ENCODE peak calls at places on chromosomes 6 and 20, in ten cellular contexts. D is GM23338, E is brain microvascular endothelial cell, I is left lung, K is AG04449, L is kidney epithelial cell, H is suprapubic skin, B is HFF-Myc, U is neural progenitor cell, Z is sigmoid colon. Y is an unnamed sample.
A peak's percentile ranks its signal among the peaks of the same experiment; 100 is the strongest.

GRCh38 chr6:121691126-121691540 is 255.7 kb downstream of the GJA1 start:
- DNase-seq in D (no peak), E (no peak), I (no peak), K (no peak), L (no peak), H (no peak), B (no peak), U (no peak), Z (no peak), Y (no peak)

GRCh38 chr6:37359034-37359433 is 5.3 kb downstream of the RNF8 start:
- DNase-seq in D (no peak), E (no peak), I (no peak), K (no peak), L (no peak), H (no peak), B (no peak), U (no peak), Z (no peak), Y (no peak)

GRCh38 chr6:35218021-35218420 is 4.3 kb downstream of the SCUBE3 start:
- DNase-seq in D (no peak), E (no peak), I (no peak), K (no peak), L (no peak), H (no peak), B (peak; percentile 25), U (no peak), Z (no peak), Y (no peak)

GRCh38 chr20:37383229-37383989 is 37.5 kb downstream of the SRC start:
- DNase-seq in D (no peak), E (peak; percentile 21), I (peak; percentile 32), K (no peak), L (no peak), H (no peak), B (no peak), U (no peak), Z (peak; percentile 65), Y (no peak)

GRCh38 chr6:143806282-143807102 is 36.6 kb upstream of the LTV1 start:
- DNase-seq in D (no peak), E (peak; percentile 93), I (peak; percentile 63), K (no peak), L (peak; percentile 29), H (no peak), B (peak; percentile 24), U (no peak), Z (no peak), Y (peak; percentile 5)

GRCh38 chr6:128507337-128508310 is 12.8 kb downstream of the PTPRK start:
- DNase-seq in D (no peak), E (peak; percentile 42), I (no peak), K (peak; percentile 36), L (no peak), H (no peak), B (no peak), U (no peak), Z (no peak), Y (no peak)

GRCh38 chr6:11062715-11063114 is 18.6 kb upstream of the ELOVL2 start:
- DNase-seq in D (no peak), E (no peak), I (no peak), K (no peak), L (no peak), H (no peak), B (no peak), U (no peak), Z (no peak), Y (no peak)

GRCh38 chr20:64038579-64039292 is 2.8 kb downstream of the C20orf204 start:
- DNase-seq in D (peak; percentile 88), E (peak; percentile 18), I (peak; percentile 77), K (no peak), L (no peak), H (no peak), B (no peak), U (peak; percentile 89), Z (peak; percentile 80), Y (peak; percentile 44)

GRCh38 chr20:63765082-63765873 is 25.7 kb downstream of the SLC2A4RG start:
- DNase-seq in D (no peak), E (no peak), I (no peak), K (no peak), L (no peak), H (no peak), B (no peak), U (no peak), Z (no peak), Y (no peak)

GRCh38 chr6:23454090-23454998 is 671.7 kb upstream of the NRSN1 start:
- DNase-seq in D (no peak), E (peak; percentile 4), I (no peak), K (no peak), L (peak; percentile 50), H (no peak), B (peak; percentile 19), U (peak; percentile 17), Z (no peak), Y (no peak)

GRCh38 chr6:56250266-56250665 is 2.9 kb upstream of the COL21A1 start:
- DNase-seq in D (no peak), E (no peak), I (no peak), K (no peak), L (no peak), H (no peak), B (no peak), U (no peak), Z (peak; percentile 66), Y (no peak)

DNA sequence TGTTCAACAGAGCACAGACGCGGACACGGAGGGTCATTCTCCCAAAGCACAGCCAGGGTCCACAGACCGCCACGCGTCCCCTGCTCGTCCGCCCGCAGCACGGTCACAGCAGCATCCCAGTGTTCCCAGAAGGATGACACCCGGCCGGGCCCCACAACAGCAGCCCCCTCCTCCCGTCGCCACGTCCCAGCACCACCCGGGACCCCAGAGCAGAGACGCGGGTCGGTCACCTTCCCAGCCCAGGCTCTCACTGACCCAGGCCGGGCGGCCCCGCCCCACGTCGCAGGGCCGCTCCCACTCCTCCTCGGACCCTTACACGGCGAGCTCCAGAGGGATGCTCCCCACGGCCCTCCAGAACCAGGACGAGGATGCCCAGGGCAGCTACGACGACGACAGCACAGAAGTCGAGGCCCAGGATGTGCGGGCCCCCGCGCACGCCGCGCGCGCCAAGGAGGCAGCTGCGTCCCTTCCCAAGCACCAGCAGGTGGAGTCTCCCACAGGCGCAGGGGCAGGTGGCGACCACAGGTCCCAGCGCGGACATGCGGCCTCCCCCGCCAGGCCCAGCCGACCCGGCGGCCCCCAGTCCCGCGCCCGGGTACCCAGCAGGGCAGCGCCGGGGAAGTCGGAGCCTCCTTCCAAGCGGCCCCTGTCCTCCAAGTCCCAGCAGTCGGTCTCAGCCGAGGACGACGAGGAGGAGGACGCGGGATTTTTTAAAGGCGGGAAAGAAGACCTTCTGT is 64.3 kb downstream of the FNDC1 start:
- DNase-seq in D (peak; percentile 76), E (no peak), I (no peak), K (no peak), L (no peak), H (no peak), B (no peak), U (peak; percentile 71), Z (no peak), Y (no peak)
- H3K4me3 ChIP-seq in D (peak overlapping the region; percentile 66), E (no peak overlapping the region), I (no peak overlapping the region), K (no peak overlapping the region), L (no peak overlapping the region), H (peak overlapping the region; percentile 29), B (no peak overlapping the region), U (peak overlapping the region; percentile 49), Z (no peak overlapping the region), Y (no peak overlapping the region)

GRCh38 chr6:157762636-157763035 is 60.4 kb upstream of the SNX9 start:
- DNase-seq in D (no peak), E (no peak), I (no peak), K (no peak), L (no peak), H (no peak), B (no peak), U (no peak), Z (no peak), Y (no peak)

GRCh38 chr6:157761926-157762325 is 61.1 kb upstream of the SNX9 start:
- DNase-seq in D (no peak), E (no peak), I (no peak), K (no peak), L (no peak), H (no peak), B (no peak), U (no peak), Z (no peak), Y (no peak)

GRCh38 chr6:157760589-157761330 is 62.3 kb upstream of the SNX9 start:
- DNase-seq in D (no peak), E (peak; percentile 80), I (no peak), K (peak; percentile 64), L (peak; percentile 70), H (no peak), B (peak; percentile 84), U (no peak), Z (no peak), Y (no peak)

GRCh38 chr6:157760137-157760536 is 62.9 kb upstream of the SNX9 start:
- DNase-seq in D (no peak), E (no peak), I (no peak), K (no peak), L (no peak), H (no peak), B (no peak), U (no peak), Z (no peak), Y (no peak)

GRCh38 chr6:157761331-157761921 is 61.6 kb upstream of the SNX9 start:
- DNase-seq in D (no peak), E (peak; percentile 68), I (no peak), K (no peak), L (peak; percentile 54), H (no peak), B (peak; percentile 58), U (no peak), Z (no peak), Y (peak; percentile 78)
- H3K4me3 ChIP-seq in D (no peak overlapping the region), E (peak overlapping the region; percentile 16), I (no peak overlapping the region), K (no peak overlapping the region), L (no peak overlapping the region), H (no peak overlapping the region), B (no peak overlapping the region), U (no peak overlapping the region), Z (no peak overlapping the region), Y (peak overlapping the region; percentile 0)

DNA sequence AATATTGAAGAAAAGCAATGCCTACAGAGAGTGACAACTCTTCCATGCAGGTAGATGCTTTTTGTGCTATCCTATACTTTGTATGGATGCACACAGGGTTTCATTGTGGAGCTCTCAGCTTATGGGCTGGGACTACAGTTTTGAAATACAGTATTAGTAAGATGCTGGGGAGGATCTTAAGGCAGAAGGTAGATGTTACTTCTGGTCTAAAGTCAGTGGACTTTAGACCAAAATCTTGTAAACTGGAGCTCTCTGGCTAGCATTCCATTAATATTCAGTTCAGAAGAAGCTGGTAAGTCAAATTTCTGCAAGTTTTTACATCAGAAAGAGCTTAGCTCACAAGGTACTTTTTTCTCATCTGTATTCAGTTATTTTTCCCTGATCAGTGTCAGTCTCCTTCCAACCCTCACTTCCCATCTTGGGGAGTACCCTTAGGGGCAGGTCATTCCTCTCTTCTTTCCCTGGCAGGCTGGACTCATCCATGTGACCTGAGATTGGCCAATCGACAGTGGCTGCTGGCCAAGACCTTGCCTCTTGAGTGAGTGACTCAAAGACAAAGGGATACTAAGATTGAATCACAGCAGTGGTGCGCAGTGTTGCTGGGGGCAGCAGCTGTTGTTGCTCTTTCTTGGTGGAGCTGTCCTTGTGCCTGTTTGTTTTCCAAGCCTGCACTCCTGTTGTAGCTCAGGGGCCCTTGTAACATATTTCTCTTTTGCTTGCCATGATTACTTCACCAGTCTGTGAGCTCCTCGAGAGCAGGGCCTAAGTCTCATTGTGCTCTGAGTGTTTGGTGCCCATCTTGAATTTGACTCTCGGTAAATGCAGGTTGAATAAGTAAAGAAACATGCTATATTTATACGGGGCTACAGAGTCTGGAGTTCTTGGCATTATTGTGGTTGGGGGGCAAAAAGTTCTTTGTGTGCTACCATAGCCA is 2.8 kb upstream of the PHF20 start:
- DNase-seq in D (peak; percentile 93), E (peak; percentile 99), I (peak; percentile 93), K (peak; percentile 85), L (peak; percentile 87), H (peak; percentile 98), B (peak; percentile 84), U (peak; percentile 79), Z (peak; percentile 99), Y (peak; percentile 40)
- H3K4me3 ChIP-seq in D (no peak overlapping the region), E (no peak overlapping the region), I (no peak overlapping the region), K (no peak overlapping the region), L (no peak overlapping the region), H (no peak overlapping the region), B (no peak overlapping the region), U (no peak overlapping the region), Z (no peak overlapping the region), Y (no peak overlapping the region)

GRCh38 chr6:142306736-142307135 is 4.9 kb downstream of the ADGRG6 start:
- DNase-seq in D (no peak), E (no peak), I (no peak), K (no peak), L (no peak), H (no peak), B (no peak), U (no peak), Z (no peak), Y (no peak)
- H3K4me3 ChIP-seq in D (no peak overlapping the region), E (no peak overlapping the region), I (no peak overlapping the region), K (no peak overlapping the region), L (no peak overlapping the region), H (no peak overlapping the region), B (no peak overlapping the region), U (no peak overlapping the region), Z (no peak overlapping the region), Y (no peak overlapping the region)